ENCODE peak calls at places on chromosomes 12 and 14, in four cellular contexts. One of them, this sample, is unnamed.

GRCh38 chr12:39990122-39991101 is 115.5 kb downstream of the SLC2A13 start:
- DNase-seq in stimulated activated naive CD4-positive, alpha-beta T cell: peak
- DNase-seq in HTR-8/SVneo: no peak
- DNase-seq in HuH-7: peak
- DNase-seq in this sample: peak

GRCh38 chr14:66070542-66071319 is 415.4 kb upstream of the CCDC196 start:
- DNase-seq in stimulated activated naive CD4-positive, alpha-beta T cell: peak
- DNase-seq in HuH-7: peak
- DNase-seq in HTR-8/SVneo: peak
- DNase-seq in this sample: no peak

GRCh38 chr12:15823360-15824128 is 34.4 kb upstream of the EPS8 start:
- DNase-seq in stimulated activated naive CD4-positive, alpha-beta T cell: no peak
- DNase-seq in HTR-8/SVneo: no peak
- DNase-seq in HuH-7: peak
- DNase-seq in this sample: no peak

GRCh38 chr14:23669441-23669840 is 33.3 kb downstream of the DHRS2 start:
- DNase-seq in stimulated activated naive CD4-positive, alpha-beta T cell: no peak
- DNase-seq in HuH-7: no peak
- DNase-seq in HTR-8/SVneo: no peak
- DNase-seq in this sample: no peak

GRCh38 chr14:76923422-76924362 is 97.5 kb downstream of the LRRC74A start:
- DNase-seq in HuH-7: no peak
- DNase-seq in stimulated activated naive CD4-positive, alpha-beta T cell: no peak
- DNase-seq in HTR-8/SVneo: no peak
- DNase-seq in this sample: no peak

GRCh38 chr12:119486599-119487154 is 106.9 kb upstream of the TMEM233 start:
- DNase-seq in HTR-8/SVneo: no peak
- DNase-seq in stimulated activated naive CD4-positive, alpha-beta T cell: no peak
- DNase-seq in HuH-7: no peak
- DNase-seq in this sample: no peak

GRCh38 chr12:10721654-10722501 is 1.2 kb downstream of the YBX3 start:
- DNase-seq in HTR-8/SVneo: peak
- DNase-seq in HuH-7: peak
- DNase-seq in stimulated activated naive CD4-positive, alpha-beta T cell: peak
- DNase-seq in this sample: peak

GRCh38 chr12:104457746-104458644 is 1.2 kb downstream of the CHST11 start:
- DNase-seq in HTR-8/SVneo: peak
- DNase-seq in HuH-7: peak
- DNase-seq in stimulated activated naive CD4-positive, alpha-beta T cell: peak
- DNase-seq in this sample: no peak

GRCh38 chr14:57382283-57382682 is 8.1 kb upstream of the NAA30 start:
- DNase-seq in HTR-8/SVneo: peak
- DNase-seq in HuH-7: no peak
- DNase-seq in stimulated activated naive CD4-positive, alpha-beta T cell: no peak
- DNase-seq in this sample: peak

GRCh38 chr14:49768301-49769121 is 558 bp downstream of the KLHDC2 start:
- DNase-seq in HuH-7: no peak
- DNase-seq in HTR-8/SVneo: peak
- DNase-seq in stimulated activated naive CD4-positive, alpha-beta T cell: peak
- DNase-seq in this sample: peak

GRCh38 chr12:59744564-59744963 is 148.7 kb downstream of the SLC16A7 start:
- DNase-seq in HTR-8/SVneo: no peak
- DNase-seq in HuH-7: no peak
- DNase-seq in stimulated activated naive CD4-positive, alpha-beta T cell: no peak
- DNase-seq in this sample: no peak

GRCh38 chr14:72463291-72463866 is 430.5 kb downstream of the DPF3 start:
- DNase-seq in stimulated activated naive CD4-positive, alpha-beta T cell: no peak
- DNase-seq in HuH-7: no peak
- DNase-seq in HTR-8/SVneo: peak
- DNase-seq in this sample: peak

GRCh38 chr12:112146123-112146522 is 20.8 kb downstream of the TRAFD1 start:
- DNase-seq in stimulated activated naive CD4-positive, alpha-beta T cell: no peak
- DNase-seq in HuH-7: no peak
- DNase-seq in HTR-8/SVneo: no peak
- DNase-seq in this sample: no peak